ENCODE peak calls at places on chromosome 3, in four cellular contexts. D is IMR-90, B is psoas muscle, S is aorta. T is an unnamed sample.

GRCh38 chr3:134898315-134898714 is 103.3 kb downstream of the EPHB1 start:
- DNase-seq in D (no peak), B (no peak), S (no peak), T (no peak)

GRCh38 chr3:126051234-126051633 is 32.7 kb downstream of the SLC41A3 start:
- DNase-seq in D (no peak), B (no peak), S (no peak), T (no peak)

GRCh38 chr3:42037318-42037945 is 53.7 kb upstream of the TRAK1 start:
- DNase-seq in D (no peak), B (no peak), S (no peak), T (no peak)

GRCh38 chr3:42497009-42497731 is 5.3 kb upstream of the VIPR1 start:
- DNase-seq in D (peak), B (no peak), S (no peak), T (peak)

GRCh38 chr3:136604961-136605360 is 147.2 kb downstream of the STAG1 start:
- DNase-seq in D (peak), B (no peak), S (no peak), T (no peak)

GRCh38 chr3:72664576-72664975 is 183.7 kb downstream of the SHQ1 start:
- DNase-seq in D (no peak), B (no peak), S (no peak), T (no peak)

GRCh38 chr3:195863121-195864061 is 45.0 kb downstream of the TNK2 start:
- DNase-seq in D (peak), B (peak), S (peak), T (no peak)

GRCh38 chr3:102141096-102141912 is 292.0 kb downstream of the NFKBIZ start:
- DNase-seq in D (peak), B (no peak), S (no peak), T (no peak)

GRCh38 chr3:141471160-141471559 is 15.7 kb upstream of the RASA2 start:
- DNase-seq in D (peak), B (no peak), S (no peak), T (no peak)

GRCh38 chr3:133927543-133928066 is 31.9 kb upstream of the RAB6B start:
- DNase-seq in D (no peak), B (peak), S (no peak), T (peak)

GRCh38 chr3:181630873-181631272 is 80.9 kb upstream of the SOX2 start:
- DNase-seq in D (no peak), B (no peak), S (no peak), T (no peak)

GRCh38 chr3:46215810-46216414 is 7.8 kb upstream of the CCR1 start:
- DNase-seq in D (peak), B (no peak), S (no peak), T (no peak)

GRCh38 chr3:16916840-16917239 is 32.1 kb downstream of the PLCL2 start:
- DNase-seq in D (no peak), B (no peak), S (no peak), T (no peak)

GRCh38 chr3:14989943-14990753 is 42.8 kb downstream of the NR2C2 start:
- DNase-seq in D (no peak), B (no peak), S (no peak), T (no peak)

GRCh38 chr3:172201136-172201989 is 162.0 kb downstream of the FNDC3B start:
- DNase-seq in D (peak), B (peak), S (peak), T (no peak)

GRCh38 chr3:9778102-9778501 is 8.4 kb upstream of the CAMK1 start:
- DNase-seq in D (peak), B (peak), S (no peak), T (no peak)

GRCh38 chr3:174858353-174858752 is 781 bp upstream of the NAALADL2 start:
- DNase-seq in D (no peak), B (no peak), S (no peak), T (no peak)

GRCh38 chr3:43759297-43759782 is 68.6 kb downstream of the ABHD5 start:
- DNase-seq in D (peak), B (peak), S (no peak), T (no peak)

GRCh38 chr3:156898296-156898880 is 72.2 kb downstream of the LEKR1 start:
- DNase-seq in D (no peak), B (no peak), S (no peak), T (no peak)

GRCh38 chr3:39405687-39406367 is 693 bp upstream of the RPSA start:
- DNase-seq in D (no peak), B (no peak), S (no peak), T (no peak)

GRCh38 chr3:64223809-64224570 is 1.3 kb downstream of the PRICKLE2 start:
- DNase-seq in D (peak), B (no peak), S (no peak), T (no peak)

GRCh38 chr3:129228891-129229585 is 20.4 kb upstream of the COPG1 start:
- DNase-seq in D (peak), B (no peak), S (no peak), T (no peak)

GRCh38 chr3:177104299-177104992 is 92.8 kb downstream of the TBL1XR1 start:
- DNase-seq in D (no peak), B (no peak), S (no peak), T (no peak)

GRCh38 chr3:145983101-145983500 is 177.9 kb downstream of the PLOD2 start:
- DNase-seq in D (no peak), B (no peak), S (no peak), T (no peak)

GRCh38 chr3:13587442-13587841 is 38.5 kb downstream of the FBLN2 start:
- DNase-seq in D (no peak), B (no peak), S (no peak), T (no peak)

GRCh38 chr3:129827765-129828164 is 65.7 kb downstream of the TMCC1 start:
- DNase-seq in D (no peak), B (no peak), S (peak), T (no peak)

GRCh38 chr3:18424213-18424861 is 802 bp downstream of the SATB1 start:
- DNase-seq in D (no peak), B (no peak), S (no peak), T (no peak)

GRCh38 chr3:8546609-8547008 is 45.0 kb downstream of the LMCD1 start:
- DNase-seq in D (no peak), B (no peak), S (no peak), T (no peak)

GRCh38 chr3:128478576-128479506 is 12.2 kb upstream of the DNAJB8 start:
- DNase-seq in D (no peak), B (no peak), S (no peak), T (no peak)

GRCh38 chr3:3499012-3499411 is 300.2 kb upstream of the LRRN1 start:
- DNase-seq in D (no peak), B (no peak), S (no peak), T (no peak)

GRCh38 chr3:127817331-127817821 is 4.9 kb downstream of the MGLL start:
- DNase-seq in D (peak), B (peak), S (no peak), T (no peak)

GRCh38 chr3:54954516-54954915 is 26.7 kb upstream of the LRTM1 start:
- DNase-seq in D (no peak), B (no peak), S (no peak), T (no peak)

GRCh38 chr3:133457025-133457424 is 57.2 kb downstream of the BFSP2 start:
- DNase-seq in D (no peak), B (no peak), S (no peak), T (no peak)

GRCh38 chr3:106119691-106120090 is 250.9 kb upstream of the CBLB start:
- DNase-seq in D (peak), B (no peak), S (no peak), T (no peak)

GRCh38 chr3:157789162-157789561 is 285.9 kb upstream of the VEPH1 start:
- DNase-seq in D (no peak), B (no peak), S (no peak), T (no peak)

GRCh38 chr3:149151843-149152242 is 22.4 kb downstream of the HPS3 start:
- DNase-seq in D (peak), B (no peak), S (no peak), T (no peak)

GRCh38 chr3:12396475-12396874 is 87.8 kb upstream of the TSEN2 start:
- DNase-seq in D (no peak), B (no peak), S (no peak), T (no peak)

DNA sequence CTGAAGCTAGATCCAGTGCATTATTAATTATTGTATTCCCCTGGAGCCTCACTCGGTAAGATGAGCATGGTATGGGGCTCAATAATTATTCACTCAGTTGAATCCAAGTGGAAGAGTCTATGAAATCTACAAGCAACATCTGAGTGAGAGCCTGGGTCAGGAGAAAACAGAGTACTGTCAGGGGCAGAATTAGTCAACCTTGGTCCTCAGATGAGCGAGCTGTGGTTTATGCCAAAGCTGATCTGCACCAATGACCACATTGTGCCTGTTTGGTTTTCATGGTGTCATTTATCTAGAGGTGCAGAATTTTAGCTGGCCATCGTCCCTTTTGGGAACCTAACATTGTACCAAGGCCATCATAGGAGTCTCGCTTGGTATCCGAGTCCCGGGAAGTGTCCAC is 93.7 kb upstream of the UBE2E1 start:
- DNase-seq in D (no peak), B (no peak), S (no peak), T (no peak)
- H3K4me3 ChIP-seq in D (no peak), B (peak), S (no peak), T (no peak)

DNA sequence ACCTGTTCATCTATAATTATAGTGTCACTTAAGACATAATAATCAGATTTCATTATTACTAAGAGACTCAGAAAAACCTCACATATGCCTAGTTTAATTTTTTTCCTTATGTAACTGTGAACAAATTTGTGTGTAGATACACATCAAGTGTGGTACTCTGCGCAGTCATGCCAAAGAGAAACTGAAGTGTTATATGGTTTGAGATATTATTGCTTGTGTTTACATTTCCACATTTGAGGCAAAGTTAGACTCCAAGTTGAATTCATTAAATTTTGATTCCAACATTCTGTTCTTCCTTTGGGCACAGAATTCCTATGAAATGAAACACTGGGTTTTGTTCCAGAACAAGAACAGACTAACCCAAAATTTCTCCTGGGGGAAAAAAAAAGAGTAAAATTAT is 2.2 kb downstream of the MBNL1 start:
- DNase-seq in D (no peak), B (no peak), S (no peak), T (no peak)
- H3K4me3 ChIP-seq in D (peak), B (peak), S (peak), T (peak)

DNA sequence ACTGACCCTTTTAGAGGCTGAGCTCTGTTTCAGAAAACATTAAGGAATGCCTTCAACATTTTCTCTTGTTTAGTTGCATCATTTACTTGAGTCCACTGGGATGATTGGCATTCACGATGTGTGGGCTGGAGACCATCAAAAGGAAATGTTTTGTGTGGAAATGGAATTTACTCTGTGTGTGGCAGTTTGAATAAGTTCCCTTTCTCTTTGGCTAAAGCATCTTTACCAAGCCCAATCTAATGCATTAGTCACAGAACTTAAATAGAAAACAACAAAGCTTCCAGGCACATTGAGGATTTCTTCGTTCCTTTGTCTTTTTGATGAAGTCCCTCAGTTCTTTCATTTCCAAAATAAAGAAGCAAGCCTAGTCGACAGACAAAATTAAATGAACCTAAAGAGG is 633.8 kb upstream of the TGFBR2 start:
- DNase-seq in D (peak), B (no peak), S (peak), T (no peak)
- H3K4me3 ChIP-seq in D (no peak), B (no peak), S (no peak), T (no peak)

DNA sequence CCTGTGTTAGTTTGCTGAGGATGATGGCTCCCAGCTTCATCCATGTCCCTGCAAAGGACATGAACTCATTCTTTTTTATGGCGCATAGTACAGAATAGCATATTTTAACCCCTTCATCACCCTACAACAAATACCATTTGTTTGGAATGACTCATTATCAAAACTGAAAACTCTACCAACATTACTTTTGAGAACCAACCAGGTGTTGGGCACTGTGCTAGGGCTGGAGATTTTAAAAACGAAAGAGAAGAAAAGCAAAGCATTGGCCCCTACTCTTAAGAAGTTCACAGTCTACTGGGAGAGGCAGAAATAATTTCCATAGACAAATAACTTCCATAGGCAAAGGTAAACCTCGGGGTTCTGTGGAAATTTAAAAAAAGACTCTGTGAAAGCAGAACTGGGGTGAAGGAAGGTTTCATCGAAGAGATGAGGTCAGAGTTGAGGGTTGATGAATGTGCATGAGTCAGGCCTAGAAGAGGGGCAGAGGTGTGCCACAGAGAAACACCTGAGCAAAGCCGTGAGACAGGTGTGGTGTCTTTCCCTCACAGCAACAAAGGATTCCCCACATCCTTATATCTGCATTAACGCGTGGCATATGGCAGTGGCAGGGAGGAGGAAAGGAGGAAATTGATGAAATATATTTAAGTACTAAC is 51.0 kb downstream of the MCF2L2 start:
- DNase-seq in D (no peak), B (no peak), S (no peak), T (no peak)
- H3K4me3 ChIP-seq in D (no peak), B (no peak), S (no peak), T (no peak)

DNA sequence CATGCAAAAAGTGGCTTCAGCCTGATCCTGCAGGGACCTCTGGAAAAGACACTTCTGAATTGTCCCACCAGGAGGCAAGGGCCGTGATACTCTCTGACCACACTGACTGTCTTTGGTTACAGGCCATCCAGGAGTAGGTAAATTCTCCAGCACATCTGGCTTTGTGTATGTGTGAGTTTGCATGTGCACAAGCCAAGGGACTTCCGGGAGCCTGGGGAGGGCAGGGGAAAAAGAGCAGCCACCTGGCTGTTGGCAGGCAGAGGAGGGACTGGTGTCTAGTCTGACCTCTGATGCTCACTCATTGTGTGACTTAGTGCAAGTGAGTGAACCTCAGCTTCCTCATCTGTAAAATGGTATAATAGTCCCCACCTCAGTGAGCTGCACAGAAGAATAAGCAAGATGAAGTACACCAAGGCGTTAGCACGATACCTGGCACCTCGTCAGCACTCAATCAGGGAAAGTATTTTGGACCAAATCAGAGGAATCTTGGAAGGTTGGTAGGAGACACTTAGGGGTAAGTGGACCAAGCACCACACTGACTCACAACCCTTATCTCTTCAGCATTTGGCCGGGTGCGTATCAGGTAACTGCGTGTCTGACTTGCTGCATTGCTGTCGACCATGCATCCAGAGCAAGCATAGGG is 19.1 kb downstream of the KLHL6 start:
- DNase-seq in D (no peak), B (no peak), S (no peak), T (no peak)
- H3K4me3 ChIP-seq in D (no peak), B (no peak), S (no peak), T (no peak)

GRCh38 chr3:50155491-50155878 is 361 bp downstream of the SEMA3F start:
- DNase-seq in D (no peak), B (no peak), S (no peak), T (no peak)

GRCh38 chr3:50155891-50156290 is 767 bp downstream of the SEMA3F start:
- DNase-seq in D (no peak), B (no peak), S (no peak), T (no peak)

GRCh38 chr3:50153782-50154475 is 1.2 kb upstream of the SEMA3F start:
- DNase-seq in D (no peak), B (no peak), S (no peak), T (no peak)

GRCh38 chr3:50154840-50155490 is at the start of gene SEMA3F:
- DNase-seq in D (peak), B (peak), S (peak), T (no peak)

GRCh38 chr3:50154476-50154839 is 666 bp upstream of the SEMA3F start:
- DNase-seq in D (no peak), B (no peak), S (no peak), T (no peak)
- H3K4me3 ChIP-seq in D (peak), B (peak), S (no peak), T (peak)

T was measured in vagina.